ENCODE peak calls at places on chromosomes 2 and 18, in five cellular contexts. One of them, this sample, is unnamed.

GRCh38 chr18:12336251-12336650 is 28.2 kb downstream of the TUBB6 start:
- DNase-seq in H54: no peak
- DNase-seq in DND-41: no peak
- DNase-seq in activated CD8-positive, alpha-beta T cell treated with anti-CD3 and anti-CD28 coated beads, Interleukin-2, amount 10 ng/mL, durations not matched to agents 7 days and 5 days: no peak
- DNase-seq in cardiac muscle cell: no peak
- DNase-seq in this sample: no peak

GRCh38 chr18:10402876-10403559 is 51.4 kb upstream of the APCDD1 start:
- DNase-seq in H54: no peak
- DNase-seq in DND-41: no peak
- DNase-seq in activated CD8-positive, alpha-beta T cell treated with anti-CD3 and anti-CD28 coated beads, Interleukin-2, amount 10 ng/mL, durations not matched to agents 7 days and 5 days: no peak
- DNase-seq in cardiac muscle cell: no peak
- DNase-seq in this sample: no peak

GRCh38 chr2:211512746-211513145 is 956.3 kb downstream of the CPS1 start:
- DNase-seq in H54: no peak
- DNase-seq in DND-41: no peak
- DNase-seq in activated CD8-positive, alpha-beta T cell treated with anti-CD3 and anti-CD28 coated beads, Interleukin-2, amount 10 ng/mL, durations not matched to agents 7 days and 5 days: no peak
- DNase-seq in cardiac muscle cell: no peak
- DNase-seq in this sample: no peak

GRCh38 chr2:168767258-168767657 is 35.2 kb upstream of the NOSTRIN start:
- DNase-seq in H54: no peak
- DNase-seq in DND-41: no peak
- DNase-seq in activated CD8-positive, alpha-beta T cell treated with anti-CD3 and anti-CD28 coated beads, Interleukin-2, amount 10 ng/mL, durations not matched to agents 7 days and 5 days: no peak
- DNase-seq in cardiac muscle cell: no peak
- DNase-seq in this sample: no peak

GRCh38 chr18:61662726-61663125 is 230.1 kb downstream of the RNF152 start:
- DNase-seq in H54: no peak
- DNase-seq in DND-41: no peak
- DNase-seq in activated CD8-positive, alpha-beta T cell treated with anti-CD3 and anti-CD28 coated beads, Interleukin-2, amount 10 ng/mL, durations not matched to agents 7 days and 5 days: no peak
- DNase-seq in cardiac muscle cell: no peak
- DNase-seq in this sample: no peak

GRCh38 chr2:241000831-241001321 is 2.5 kb downstream of the SNED1 start:
- DNase-seq in H54: no peak
- DNase-seq in DND-41: no peak
- DNase-seq in activated CD8-positive, alpha-beta T cell treated with anti-CD3 and anti-CD28 coated beads, Interleukin-2, amount 10 ng/mL, durations not matched to agents 7 days and 5 days: no peak
- DNase-seq in cardiac muscle cell: no peak
- DNase-seq in this sample: no peak

GRCh38 chr2:64797881-64798590 is 144.3 kb upstream of the SERTAD2 start:
- DNase-seq in H54: no peak
- DNase-seq in DND-41: no peak
- DNase-seq in activated CD8-positive, alpha-beta T cell treated with anti-CD3 and anti-CD28 coated beads, Interleukin-2, amount 10 ng/mL, durations not matched to agents 7 days and 5 days: no peak
- DNase-seq in cardiac muscle cell: no peak
- DNase-seq in this sample: peak

GRCh38 chr2:30287190-30287589 is 55.9 kb downstream of the LBH start:
- DNase-seq in H54: no peak
- DNase-seq in DND-41: peak
- DNase-seq in activated CD8-positive, alpha-beta T cell treated with anti-CD3 and anti-CD28 coated beads, Interleukin-2, amount 10 ng/mL, durations not matched to agents 7 days and 5 days: no peak
- DNase-seq in cardiac muscle cell: no peak
- DNase-seq in this sample: no peak

GRCh38 chr2:230416061-230416721 is at the start of gene SP100:
- DNase-seq in H54: peak
- DNase-seq in DND-41: peak
- DNase-seq in activated CD8-positive, alpha-beta T cell treated with anti-CD3 and anti-CD28 coated beads, Interleukin-2, amount 10 ng/mL, durations not matched to agents 7 days and 5 days: peak
- DNase-seq in cardiac muscle cell: no peak
- DNase-seq in this sample: peak

GRCh38 chr2:226799211-226799975 is at the start of gene IRS1:
- DNase-seq in H54: peak
- DNase-seq in DND-41: peak
- DNase-seq in activated CD8-positive, alpha-beta T cell treated with anti-CD3 and anti-CD28 coated beads, Interleukin-2, amount 10 ng/mL, durations not matched to agents 7 days and 5 days: peak
- DNase-seq in cardiac muscle cell: peak
- DNase-seq in this sample: peak

GRCh38 chr2:239222346-239223028 is 178.3 kb downstream of the HDAC4 start:
- DNase-seq in H54: no peak
- DNase-seq in DND-41: no peak
- DNase-seq in activated CD8-positive, alpha-beta T cell treated with anti-CD3 and anti-CD28 coated beads, Interleukin-2, amount 10 ng/mL, durations not matched to agents 7 days and 5 days: no peak
- DNase-seq in cardiac muscle cell: no peak
- DNase-seq in this sample: no peak

GRCh38 chr2:132871829-132872228 is 201.8 kb upstream of the LYPD1 start:
- DNase-seq in H54: no peak
- DNase-seq in DND-41: no peak
- DNase-seq in activated CD8-positive, alpha-beta T cell treated with anti-CD3 and anti-CD28 coated beads, Interleukin-2, amount 10 ng/mL, durations not matched to agents 7 days and 5 days: no peak
- DNase-seq in cardiac muscle cell: no peak
- DNase-seq in this sample: no peak

GRCh38 chr2:204264068-204264693 is 281.1 kb upstream of the PARD3B start:
- DNase-seq in H54: no peak
- DNase-seq in DND-41: no peak
- DNase-seq in activated CD8-positive, alpha-beta T cell treated with anti-CD3 and anti-CD28 coated beads, Interleukin-2, amount 10 ng/mL, durations not matched to agents 7 days and 5 days: no peak
- DNase-seq in cardiac muscle cell: no peak
- DNase-seq in this sample: no peak

GRCh38 chr2:222355860-222356259 is 57.1 kb upstream of the PAX3 start:
- DNase-seq in H54: no peak
- DNase-seq in DND-41: no peak
- DNase-seq in activated CD8-positive, alpha-beta T cell treated with anti-CD3 and anti-CD28 coated beads, Interleukin-2, amount 10 ng/mL, durations not matched to agents 7 days and 5 days: no peak
- DNase-seq in cardiac muscle cell: no peak
- DNase-seq in this sample: no peak

GRCh38 chr2:171432206-171432968 is 1.4 kb downstream of the METTL8 start:
- DNase-seq in H54: no peak
- DNase-seq in DND-41: no peak
- DNase-seq in activated CD8-positive, alpha-beta T cell treated with anti-CD3 and anti-CD28 coated beads, Interleukin-2, amount 10 ng/mL, durations not matched to agents 7 days and 5 days: no peak
- DNase-seq in cardiac muscle cell: no peak
- DNase-seq in this sample: no peak

GRCh38 chr2:226208726-226209125 is 590.9 kb downstream of the IRS1 start:
- DNase-seq in H54: no peak
- DNase-seq in DND-41: no peak
- DNase-seq in activated CD8-positive, alpha-beta T cell treated with anti-CD3 and anti-CD28 coated beads, Interleukin-2, amount 10 ng/mL, durations not matched to agents 7 days and 5 days: no peak
- DNase-seq in cardiac muscle cell: no peak
- DNase-seq in this sample: no peak

GRCh38 chr2:30372836-30373235 is 74.2 kb upstream of the LCLAT1 start:
- DNase-seq in H54: no peak
- DNase-seq in DND-41: no peak
- DNase-seq in activated CD8-positive, alpha-beta T cell treated with anti-CD3 and anti-CD28 coated beads, Interleukin-2, amount 10 ng/mL, durations not matched to agents 7 days and 5 days: no peak
- DNase-seq in cardiac muscle cell: no peak
- DNase-seq in this sample: no peak

GRCh38 chr2:236400594-236401360 is 136.6 kb upstream of the ASB18 start:
- DNase-seq in H54: no peak
- DNase-seq in DND-41: no peak
- DNase-seq in activated CD8-positive, alpha-beta T cell treated with anti-CD3 and anti-CD28 coated beads, Interleukin-2, amount 10 ng/mL, durations not matched to agents 7 days and 5 days: no peak
- DNase-seq in cardiac muscle cell: no peak
- DNase-seq in this sample: no peak

GRCh38 chr18:48676756-48677368 is 138.0 kb downstream of the CTIF start:
- DNase-seq in H54: peak
- DNase-seq in DND-41: peak
- DNase-seq in activated CD8-positive, alpha-beta T cell treated with anti-CD3 and anti-CD28 coated beads, Interleukin-2, amount 10 ng/mL, durations not matched to agents 7 days and 5 days: peak
- DNase-seq in cardiac muscle cell: peak
- DNase-seq in this sample: peak

GRCh38 chr2:232028631-232029030 is 67.1 kb downstream of the DIS3L2 start:
- DNase-seq in H54: no peak
- DNase-seq in DND-41: no peak
- DNase-seq in activated CD8-positive, alpha-beta T cell treated with anti-CD3 and anti-CD28 coated beads, Interleukin-2, amount 10 ng/mL, durations not matched to agents 7 days and 5 days: no peak
- DNase-seq in cardiac muscle cell: no peak
- DNase-seq in this sample: no peak

GRCh38 chr2:50143822-50144575 is 887.9 kb downstream of the NRXN1 start:
- DNase-seq in H54: peak
- DNase-seq in DND-41: peak
- DNase-seq in activated CD8-positive, alpha-beta T cell treated with anti-CD3 and anti-CD28 coated beads, Interleukin-2, amount 10 ng/mL, durations not matched to agents 7 days and 5 days: peak
- DNase-seq in cardiac muscle cell: peak
- DNase-seq in this sample: peak

GRCh38 chr2:19009510-19009909 is 348.9 kb downstream of the OSR1 start:
- DNase-seq in H54: no peak
- DNase-seq in DND-41: no peak
- DNase-seq in activated CD8-positive, alpha-beta T cell treated with anti-CD3 and anti-CD28 coated beads, Interleukin-2, amount 10 ng/mL, durations not matched to agents 7 days and 5 days: no peak
- DNase-seq in cardiac muscle cell: no peak
- DNase-seq in this sample: peak

GRCh38 chr2:69013837-69014796 is 1.1 kb downstream of the ANTXR1 start:
- DNase-seq in H54: no peak
- DNase-seq in DND-41: peak
- DNase-seq in activated CD8-positive, alpha-beta T cell treated with anti-CD3 and anti-CD28 coated beads, Interleukin-2, amount 10 ng/mL, durations not matched to agents 7 days and 5 days: no peak
- DNase-seq in cardiac muscle cell: peak
- DNase-seq in this sample: peak

GRCh38 chr2:53500181-53500580 is 267.4 kb upstream of the CHAC2 start:
- DNase-seq in H54: no peak
- DNase-seq in DND-41: no peak
- DNase-seq in activated CD8-positive, alpha-beta T cell treated with anti-CD3 and anti-CD28 coated beads, Interleukin-2, amount 10 ng/mL, durations not matched to agents 7 days and 5 days: no peak
- DNase-seq in cardiac muscle cell: no peak
- DNase-seq in this sample: no peak